ENCODE peak calls at places on chromosome 1, in nine cellular contexts. One of them, this sample, is unnamed.

GRCh38 chr1:26733982-26734381 is 38.2 kb downstream of the ARID1A start:
- DNase-seq in retinal pigment epithelial cell: no peak
- DNase-seq in epithelial cell of proximal tubule: no peak
- DNase-seq in keratinocyte: peak; percentile 65
- DNase-seq in fibroblast of the aortic adventitia: peak; percentile 91
- DNase-seq in RWPE2: no peak
- DNase-seq in uterus: no peak
- DNase-seq in spleen: no peak
- DNase-seq in pancreas: no peak
- DNase-seq in this sample: no peak

GRCh38 chr1:224542783-224543440 is 73.2 kb upstream of the CNIH3 start:
- DNase-seq in pancreas: no peak
- DNase-seq in retinal pigment epithelial cell: peak; percentile 95
- DNase-seq in keratinocyte: peak; percentile 93
- DNase-seq in fibroblast of the aortic adventitia: peak; percentile 98
- DNase-seq in spleen: no peak
- DNase-seq in epithelial cell of proximal tubule: peak; percentile 93
- DNase-seq in RWPE2: no peak
- DNase-seq in uterus: no peak
- DNase-seq in this sample: no peak

GRCh38 chr1:223500560-223501425 is 107.6 kb downstream of the CCDC185 start:
- DNase-seq in uterus: no peak
- DNase-seq in spleen: no peak
- DNase-seq in RWPE2: peak; percentile 89
- DNase-seq in pancreas: no peak
- DNase-seq in keratinocyte: peak; percentile 87
- DNase-seq in retinal pigment epithelial cell: peak; percentile 76
- DNase-seq in fibroblast of the aortic adventitia: peak; percentile 83
- DNase-seq in epithelial cell of proximal tubule: peak; percentile 96
- DNase-seq in this sample: no peak

GRCh38 chr1:212155219-212155618 is 119.7 kb downstream of the DTL start:
- DNase-seq in spleen: no peak
- DNase-seq in keratinocyte: no peak
- DNase-seq in uterus: no peak
- DNase-seq in RWPE2: no peak
- DNase-seq in epithelial cell of proximal tubule: no peak
- DNase-seq in retinal pigment epithelial cell: no peak
- DNase-seq in fibroblast of the aortic adventitia: no peak
- DNase-seq in pancreas: no peak
- DNase-seq in this sample: no peak

GRCh38 chr1:52237430-52237829 is 95.5 kb downstream of the ZFYVE9 start:
- DNase-seq in pancreas: no peak
- DNase-seq in RWPE2: no peak
- DNase-seq in retinal pigment epithelial cell: no peak
- DNase-seq in epithelial cell of proximal tubule: peak; percentile 13
- DNase-seq in fibroblast of the aortic adventitia: peak; percentile 21
- DNase-seq in spleen: no peak
- DNase-seq in uterus: no peak
- DNase-seq in keratinocyte: no peak
- DNase-seq in this sample: no peak

GRCh38 chr1:205528887-205529825 is 24.7 kb downstream of the CDK18 start:
- DNase-seq in keratinocyte: no peak
- DNase-seq in fibroblast of the aortic adventitia: peak; percentile 56
- DNase-seq in retinal pigment epithelial cell: no peak
- DNase-seq in pancreas: peak; percentile 85
- DNase-seq in spleen: peak; percentile 95
- DNase-seq in epithelial cell of proximal tubule: no peak
- DNase-seq in RWPE2: no peak
- DNase-seq in uterus: peak; percentile 79
- DNase-seq in this sample: peak; percentile 94

GRCh38 chr1:105793541-105794146 is 1262.8 kb upstream of the PRMT6 start:
- DNase-seq in fibroblast of the aortic adventitia: no peak
- DNase-seq in RWPE2: no peak
- DNase-seq in pancreas: no peak
- DNase-seq in spleen: no peak
- DNase-seq in uterus: no peak
- DNase-seq in keratinocyte: no peak
- DNase-seq in epithelial cell of proximal tubule: peak; percentile 9
- DNase-seq in retinal pigment epithelial cell: peak; percentile 4
- DNase-seq in this sample: no peak

GRCh38 chr1:228315945-228316588 is 90.6 kb downstream of the TRIM11 start:
- DNase-seq in fibroblast of the aortic adventitia: no peak
- DNase-seq in keratinocyte: no peak
- DNase-seq in pancreas: peak; percentile 55
- DNase-seq in uterus: no peak
- DNase-seq in epithelial cell of proximal tubule: no peak
- DNase-seq in retinal pigment epithelial cell: no peak
- DNase-seq in spleen: peak; percentile 71
- DNase-seq in RWPE2: peak; percentile 37
- DNase-seq in this sample: peak; percentile 87

GRCh38 chr1:243974451-243975292 is 76.4 kb upstream of the ZBTB18 start:
- DNase-seq in epithelial cell of proximal tubule: no peak
- DNase-seq in pancreas: no peak
- DNase-seq in uterus: no peak
- DNase-seq in keratinocyte: no peak
- DNase-seq in retinal pigment epithelial cell: peak; percentile 5
- DNase-seq in fibroblast of the aortic adventitia: peak; percentile 35
- DNase-seq in RWPE2: no peak
- DNase-seq in spleen: no peak
- DNase-seq in this sample: no peak

GRCh38 chr1:180911640-180912161 is 996 bp upstream of the KIAA1614 start:
- DNase-seq in spleen: no peak
- DNase-seq in pancreas: no peak
- DNase-seq in fibroblast of the aortic adventitia: peak; percentile 56
- DNase-seq in keratinocyte: no peak
- DNase-seq in RWPE2: no peak
- DNase-seq in retinal pigment epithelial cell: no peak
- DNase-seq in uterus: peak; percentile 38
- DNase-seq in epithelial cell of proximal tubule: no peak
- DNase-seq in this sample: no peak

GRCh38 chr1:243605604-243606003 is 244.4 kb downstream of the AKT3 start:
- DNase-seq in retinal pigment epithelial cell: no peak
- DNase-seq in keratinocyte: no peak
- DNase-seq in spleen: no peak
- DNase-seq in RWPE2: no peak
- DNase-seq in fibroblast of the aortic adventitia: peak; percentile 78
- DNase-seq in pancreas: no peak
- DNase-seq in uterus: no peak
- DNase-seq in epithelial cell of proximal tubule: no peak
- DNase-seq in this sample: no peak

GRCh38 chr1:198686069-198686728 is 47.4 kb downstream of the PTPRC start:
- DNase-seq in pancreas: no peak
- DNase-seq in retinal pigment epithelial cell: no peak
- DNase-seq in epithelial cell of proximal tubule: no peak
- DNase-seq in spleen: no peak
- DNase-seq in keratinocyte: no peak
- DNase-seq in RWPE2: no peak
- DNase-seq in uterus: no peak
- DNase-seq in fibroblast of the aortic adventitia: peak; percentile 76
- DNase-seq in this sample: no peak

GRCh38 chr1:222557148-222557547 is 9.2 kb upstream of the HHIPL2 start:
- DNase-seq in retinal pigment epithelial cell: no peak
- DNase-seq in fibroblast of the aortic adventitia: peak; percentile 9
- DNase-seq in spleen: no peak
- DNase-seq in epithelial cell of proximal tubule: no peak
- DNase-seq in keratinocyte: no peak
- DNase-seq in uterus: no peak
- DNase-seq in pancreas: no peak
- DNase-seq in RWPE2: no peak
- DNase-seq in this sample: no peak

GRCh38 chr1:24692351-24692980 is 49.4 kb downstream of the SRRM1 start:
- DNase-seq in spleen: no peak
- DNase-seq in keratinocyte: no peak
- DNase-seq in epithelial cell of proximal tubule: no peak
- DNase-seq in retinal pigment epithelial cell: no peak
- DNase-seq in uterus: no peak
- DNase-seq in fibroblast of the aortic adventitia: no peak
- DNase-seq in RWPE2: no peak
- DNase-seq in pancreas: no peak
- DNase-seq in this sample: no peak

GRCh38 chr1:216900116-216900620 is 176.9 kb upstream of the ESRRG start:
- DNase-seq in fibroblast of the aortic adventitia: no peak
- DNase-seq in RWPE2: no peak
- DNase-seq in epithelial cell of proximal tubule: no peak
- DNase-seq in pancreas: no peak
- DNase-seq in uterus: no peak
- DNase-seq in keratinocyte: no peak
- DNase-seq in spleen: no peak
- DNase-seq in retinal pigment epithelial cell: no peak
- DNase-seq in this sample: no peak

GRCh38 chr1:13228343-13228781 is 2.4 kb upstream of the PRAMEF18 start:
- DNase-seq in keratinocyte: no peak
- DNase-seq in uterus: no peak
- DNase-seq in retinal pigment epithelial cell: no peak
- DNase-seq in epithelial cell of proximal tubule: no peak
- DNase-seq in pancreas: peak; percentile 52
- DNase-seq in spleen: peak; percentile 39
- DNase-seq in fibroblast of the aortic adventitia: no peak
- DNase-seq in RWPE2: no peak
- DNase-seq in this sample: no peak

GRCh38 chr1:212482352-212483153 is 49.8 kb downstream of the NENF start:
- DNase-seq in keratinocyte: no peak
- DNase-seq in RWPE2: no peak
- DNase-seq in pancreas: no peak
- DNase-seq in uterus: no peak
- DNase-seq in spleen: no peak
- DNase-seq in retinal pigment epithelial cell: no peak
- DNase-seq in epithelial cell of proximal tubule: peak; percentile 90
- DNase-seq in fibroblast of the aortic adventitia: peak; percentile 45
- DNase-seq in this sample: no peak

GRCh38 chr1:229434005-229434640 is at the start of gene ACTA1:
- DNase-seq in RWPE2: no peak
- DNase-seq in keratinocyte: no peak
- DNase-seq in retinal pigment epithelial cell: no peak
- DNase-seq in uterus: no peak
- DNase-seq in fibroblast of the aortic adventitia: no peak
- DNase-seq in spleen: no peak
- DNase-seq in epithelial cell of proximal tubule: no peak
- DNase-seq in pancreas: no peak
- DNase-seq in this sample: no peak

GRCh38 chr1:51421961-51422360 is 91.6 kb upstream of the TTC39A start:
- DNase-seq in keratinocyte: no peak
- DNase-seq in RWPE2: no peak
- DNase-seq in epithelial cell of proximal tubule: no peak
- DNase-seq in pancreas: no peak
- DNase-seq in retinal pigment epithelial cell: peak; percentile 35
- DNase-seq in spleen: no peak
- DNase-seq in fibroblast of the aortic adventitia: peak; percentile 84
- DNase-seq in uterus: no peak
- DNase-seq in this sample: no peak

GRCh38 chr1:7334475-7335035 is 436.5 kb upstream of the VAMP3 start:
- DNase-seq in fibroblast of the aortic adventitia: peak; percentile 24
- DNase-seq in keratinocyte: peak; percentile 58
- DNase-seq in spleen: no peak
- DNase-seq in retinal pigment epithelial cell: no peak
- DNase-seq in uterus: no peak
- DNase-seq in RWPE2: no peak
- DNase-seq in epithelial cell of proximal tubule: peak; percentile 74
- DNase-seq in pancreas: no peak
- DNase-seq in this sample: no peak

GRCh38 chr1:205648212-205648910 is 16.6 kb upstream of the ELK4 start:
- DNase-seq in pancreas: no peak
- DNase-seq in epithelial cell of proximal tubule: no peak
- DNase-seq in RWPE2: no peak
- DNase-seq in fibroblast of the aortic adventitia: no peak
- DNase-seq in spleen: no peak
- DNase-seq in keratinocyte: no peak
- DNase-seq in uterus: no peak
- DNase-seq in retinal pigment epithelial cell: no peak
- DNase-seq in this sample: no peak

GRCh38 chr1:1136547-1137230 is 20.8 kb upstream of the C1orf159 start:
- DNase-seq in retinal pigment epithelial cell: no peak
- DNase-seq in epithelial cell of proximal tubule: no peak
- DNase-seq in spleen: peak; percentile 87
- DNase-seq in fibroblast of the aortic adventitia: no peak
- DNase-seq in RWPE2: no peak
- DNase-seq in keratinocyte: no peak
- DNase-seq in pancreas: no peak
- DNase-seq in uterus: no peak
- DNase-seq in this sample: no peak

GRCh38 chr1:103525114-103525606 is 339 bp upstream of the RNPC3 start:
- DNase-seq in fibroblast of the aortic adventitia: peak; percentile 74
- DNase-seq in RWPE2: no peak
- DNase-seq in retinal pigment epithelial cell: peak; percentile 55
- DNase-seq in spleen: peak; percentile 72
- DNase-seq in epithelial cell of proximal tubule: peak; percentile 27
- DNase-seq in pancreas: no peak
- DNase-seq in keratinocyte: no peak
- DNase-seq in uterus: peak; percentile 18
- DNase-seq in this sample: no peak

GRCh38 chr1:192367436-192367835 is 50.6 kb downstream of the RGS21 start:
- DNase-seq in spleen: no peak
- DNase-seq in keratinocyte: no peak
- DNase-seq in pancreas: no peak
- DNase-seq in retinal pigment epithelial cell: peak; percentile 85
- DNase-seq in epithelial cell of proximal tubule: no peak
- DNase-seq in uterus: no peak
- DNase-seq in fibroblast of the aortic adventitia: no peak
- DNase-seq in RWPE2: no peak
- DNase-seq in this sample: no peak
- TF ChIP-seq CTCF in spleen: no peak
- TF ChIP-seq CTCF in keratinocyte: no peak
- TF ChIP-seq CTCF in pancreas: no peak
- TF ChIP-seq CTCF in retinal pigment epithelial cell: no peak
- TF ChIP-seq CTCF in epithelial cell of proximal tubule: no peak
- TF ChIP-seq CTCF in uterus: no peak
- TF ChIP-seq CTCF in fibroblast of the aortic adventitia: no peak
- TF ChIP-seq CTCF in RWPE2: no peak
- TF ChIP-seq CTCF in this sample: no peak

GRCh38 chr1:92298573-92299476 is at the start of the genes GLMN and RPAP2:
- DNase-seq in RWPE2: peak; percentile 72
- DNase-seq in pancreas: peak; percentile 84
- DNase-seq in retinal pigment epithelial cell: peak; percentile 54
- DNase-seq in uterus: peak; percentile 70
- DNase-seq in epithelial cell of proximal tubule: no peak
- DNase-seq in keratinocyte: no peak
- DNase-seq in fibroblast of the aortic adventitia: peak; percentile 77
- DNase-seq in spleen: peak; percentile 96
- DNase-seq in this sample: peak; percentile 92
- TF ChIP-seq CTCF in RWPE2: peak; percentile 32
- TF ChIP-seq CTCF in pancreas: no peak
- TF ChIP-seq CTCF in retinal pigment epithelial cell: no peak
- TF ChIP-seq CTCF in uterus: peak; percentile 8
- TF ChIP-seq CTCF in epithelial cell of proximal tubule: no peak
- TF ChIP-seq CTCF in keratinocyte: no peak
- TF ChIP-seq CTCF in fibroblast of the aortic adventitia: peak; percentile 33
- TF ChIP-seq CTCF in spleen: no peak
- TF ChIP-seq CTCF in this sample: peak; percentile 69

GRCh38 chr1:230978491-230979388 is at the start of the genes ARV1 and TTC13:
- DNase-seq in uterus: peak; percentile 96
- DNase-seq in epithelial cell of proximal tubule: peak; percentile 82
- DNase-seq in retinal pigment epithelial cell: peak; percentile 97
- DNase-seq in keratinocyte: peak; percentile 96
- DNase-seq in pancreas: peak; percentile 99
- DNase-seq in fibroblast of the aortic adventitia: peak; percentile 96
- DNase-seq in spleen: peak; percentile 100
- DNase-seq in RWPE2: peak; percentile 97
- DNase-seq in this sample: peak; percentile 99
- TF ChIP-seq CTCF in uterus: no peak
- TF ChIP-seq CTCF in epithelial cell of proximal tubule: peak; percentile 39
- TF ChIP-seq CTCF in retinal pigment epithelial cell: peak; percentile 44
- TF ChIP-seq CTCF in keratinocyte: peak; percentile 41
- TF ChIP-seq CTCF in pancreas: peak; percentile 8
- TF ChIP-seq CTCF in fibroblast of the aortic adventitia: no peak
- TF ChIP-seq CTCF in spleen: peak; percentile 87
- TF ChIP-seq CTCF in RWPE2: peak; percentile 21
- TF ChIP-seq CTCF in this sample: peak; percentile 73

GRCh38 chr1:39896909-39897685 is 4.6 kb downstream of the MYCL start:
- DNase-seq in epithelial cell of proximal tubule: no peak
- DNase-seq in pancreas: no peak
- DNase-seq in fibroblast of the aortic adventitia: peak; percentile 60
- DNase-seq in uterus: no peak
- DNase-seq in RWPE2: no peak
- DNase-seq in keratinocyte: no peak
- DNase-seq in spleen: no peak
- DNase-seq in retinal pigment epithelial cell: no peak
- DNase-seq in this sample: no peak
- TF ChIP-seq CTCF in epithelial cell of proximal tubule: no peak
- TF ChIP-seq CTCF in pancreas: no peak
- TF ChIP-seq CTCF in fibroblast of the aortic adventitia: no peak
- TF ChIP-seq CTCF in uterus: no peak
- TF ChIP-seq CTCF in RWPE2: no peak
- TF ChIP-seq CTCF in keratinocyte: no peak
- TF ChIP-seq CTCF in spleen: no peak
- TF ChIP-seq CTCF in retinal pigment epithelial cell: no peak
- TF ChIP-seq CTCF in this sample: no peak